ENCODE peak calls at places on chromosome 18, in five cellular contexts. H is left ventricle myocardium inferior; K is Panc1; U is CD4-positive, alpha-beta T cell; Z is dorsolateral prefrontal cortex. P is an unnamed sample.

GRCh38 chr18:2746274-2746673 is 90.7 kb downstream of the SMCHD1 start:
- DNase-seq in K (no peak), Z (no peak), U (no peak), H (no peak), P (no peak)

GRCh38 chr18:12990128-12990485 is 1.1 kb upstream of the CEP192 start:
- DNase-seq in Z (no peak), H (no peak), U (no peak), K (no peak), P (no peak)

GRCh38 chr18:38909972-38910371 is 1344.4 kb upstream of the CELF4 start:
- DNase-seq in Z (no peak), H (no peak), K (no peak), U (no peak), P (no peak)

GRCh38 chr18:812123-812672 is at the start of gene YES1:
- DNase-seq in H (peak), U (peak), Z (peak), K (no peak), P (peak)

GRCh38 chr18:36602620-36603019 is 226.2 kb downstream of the TPGS2 start:
- DNase-seq in Z (no peak), U (no peak), H (no peak), K (no peak), P (no peak)

GRCh38 chr18:3508576-3509559 is 58.9 kb downstream of the TGIF1 start:
- DNase-seq in Z (no peak), U (no peak), H (no peak), K (no peak), P (no peak)

GRCh38 chr18:295756-296155 is 27.9 kb upstream of the THOC1 start:
- DNase-seq in U (no peak), Z (no peak), K (no peak), H (no peak), P (no peak)

GRCh38 chr18:24678626-24679025 is 218.2 kb downstream of the HRH4 start:
- DNase-seq in Z (no peak), U (no peak), H (no peak), K (no peak), P (no peak)

GRCh38 chr18:58514773-58515172 is 114.1 kb downstream of the ALPK2 start:
- DNase-seq in Z (no peak), K (no peak), U (no peak), H (no peak), P (no peak)

GRCh38 chr18:72700961-72701710 is 157.0 kb upstream of the CBLN2 start:
- DNase-seq in K (no peak), Z (no peak), H (no peak), U (no peak), P (no peak)

GRCh38 chr18:48300463-48300961 is 108.7 kb downstream of the ZBTB7C start:
- DNase-seq in U (no peak), Z (no peak), K (no peak), H (peak), P (no peak)

GRCh38 chr18:995641-996040 is 91.0 kb downstream of the ADCYAP1 start:
- DNase-seq in H (no peak), U (no peak), K (no peak), Z (no peak), P (no peak)

GRCh38 chr18:36901277-36901701 is 72.4 kb downstream of the KIAA1328 start:
- DNase-seq in K (no peak), H (no peak), Z (no peak), U (no peak), P (no peak)

GRCh38 chr18:47263197-47263827 is 11.9 kb upstream of the SKOR2 start:
- DNase-seq in U (no peak), K (no peak), Z (no peak), H (no peak), P (no peak)
- TF ChIP-seq CTCF in U (no peak), K (no peak), Z (no peak), H (no peak), P (no peak)

GRCh38 chr18:57135705-57136104 is 11.2 kb upstream of the BOD1L2 start:
- DNase-seq in K (no peak), H (no peak), Z (no peak), U (no peak), P (no peak)
- TF ChIP-seq CTCF in K (no peak), H (no peak), Z (no peak), U (no peak), P (no peak)

DNA sequence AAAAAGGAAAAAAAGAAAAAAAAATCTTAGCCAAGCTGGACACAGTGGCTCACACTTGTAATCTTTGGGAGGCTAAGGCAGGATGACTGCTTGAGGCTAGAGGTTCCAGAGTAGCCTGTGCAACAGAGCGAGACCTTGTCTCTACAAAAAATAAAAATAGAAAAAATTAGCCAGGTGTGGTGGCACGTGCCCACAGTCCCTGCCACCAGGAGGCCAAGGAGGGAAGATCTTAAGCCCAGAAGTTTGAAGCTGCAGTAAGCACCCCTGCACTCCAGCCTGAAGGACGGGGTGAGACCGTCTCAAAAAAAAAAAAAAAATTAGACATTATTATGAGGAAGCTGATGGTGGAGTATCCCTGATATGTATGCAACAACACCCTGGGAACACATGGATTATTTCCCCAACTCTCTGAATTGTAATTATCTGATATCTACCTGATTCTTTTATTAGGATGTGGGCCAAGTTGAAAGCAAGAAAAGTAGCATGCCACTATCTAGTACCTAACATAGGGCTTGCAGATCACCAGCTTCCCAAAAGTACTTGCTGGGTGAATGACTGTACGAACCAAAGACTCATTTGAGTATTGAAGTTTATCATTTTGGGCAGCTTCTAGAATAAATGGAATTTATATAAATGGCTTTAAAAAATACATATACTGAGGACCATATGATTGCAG is 140.9 kb downstream of the TCF4 start:
- DNase-seq in Z (no peak), U (no peak), K (no peak), H (no peak), P (no peak)
- TF ChIP-seq CTCF in Z (no peak), U (no peak), K (no peak), H (no peak), P (peak)

GRCh38 chr18:63344918-63345317 is 22.1 kb downstream of the KDSR start:
- DNase-seq in Z (no peak), H (no peak), K (no peak), U (no peak), P (no peak)

GRCh38 chr18:63344263-63344662 is 22.7 kb downstream of the KDSR start:
- DNase-seq in Z (no peak), K (no peak), U (no peak), H (no peak), P (no peak)

GRCh38 chr18:63336366-63337099 is 17.0 kb upstream of the BCL2 start:
- DNase-seq in H (no peak), Z (no peak), K (no peak), U (no peak), P (no peak)

GRCh38 chr18:63342206-63342605 is 22.6 kb upstream of the BCL2 start:
- DNase-seq in Z (no peak), U (peak), H (no peak), K (no peak), P (no peak)

GRCh38 chr18:63339920-63340484 is 20.4 kb upstream of the BCL2 start:
- DNase-seq in H (no peak), K (no peak), Z (no peak), U (peak), P (no peak)
- TF ChIP-seq CTCF in H (peak), K (peak), Z (peak), U (peak), P (no peak)

GRCh38 chr18:55779461-55779710 is 191.4 kb upstream of the TCF4 start:
- DNase-seq in H (peak), U (no peak), Z (no peak), K (no peak), P (no peak)

GRCh38 chr18:55781481-55781957 is 193.5 kb upstream of the TCF4 start:
- DNase-seq in Z (peak), H (peak), K (peak), U (no peak), P (no peak)

GRCh38 chr18:55780591-55781071 is 192.6 kb upstream of the TCF4 start:
- DNase-seq in K (no peak), Z (no peak), U (no peak), H (no peak), P (no peak)

GRCh38 chr18:55778731-55779460 is 190.9 kb upstream of the TCF4 start:
- DNase-seq in U (no peak), H (no peak), Z (no peak), K (no peak), P (no peak)

DNA sequence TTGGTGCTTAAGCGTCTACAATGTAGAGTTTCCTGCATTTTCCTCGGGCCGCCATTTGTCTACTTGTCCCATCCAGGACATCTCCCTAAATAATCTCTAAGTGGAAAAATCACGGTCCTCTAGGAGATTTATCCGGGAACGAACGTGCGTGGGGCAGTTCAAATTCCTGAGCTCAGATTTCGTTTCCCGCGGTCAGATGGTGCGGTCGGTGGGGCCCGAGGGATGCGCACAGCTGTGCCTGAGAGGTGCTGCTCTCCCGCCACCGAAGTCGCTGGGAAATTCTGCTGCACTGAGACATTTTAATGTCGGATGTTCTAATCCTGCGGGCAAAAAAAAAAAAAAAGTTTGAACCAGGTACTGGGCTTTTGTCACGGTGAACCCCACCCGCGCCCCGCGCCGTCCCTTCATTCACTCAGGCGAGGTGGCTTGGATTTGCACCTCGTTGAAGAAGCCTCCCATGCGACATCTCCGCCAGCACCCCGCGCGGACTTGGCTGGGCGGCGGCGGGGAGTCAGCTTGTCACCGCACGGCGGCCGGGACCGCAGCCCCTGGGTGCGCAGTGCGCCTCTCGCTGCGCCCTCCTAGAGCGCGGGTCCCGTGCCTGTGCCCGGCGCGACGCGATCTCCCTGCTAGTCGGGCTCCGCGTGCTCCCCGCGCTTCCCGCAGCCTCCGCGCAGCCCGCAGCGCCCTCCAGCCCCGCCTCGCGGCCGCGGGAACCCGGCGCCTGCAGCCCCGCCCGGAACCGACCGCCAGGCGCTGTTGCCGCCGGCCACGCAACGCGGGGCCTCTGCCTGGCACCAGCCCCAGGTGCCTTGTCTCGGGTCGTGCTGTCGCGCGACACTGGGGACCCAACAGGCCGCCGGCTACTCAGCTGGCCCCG is 192.0 kb upstream of the TCF4 start:
- DNase-seq in K (no peak), H (peak), Z (peak), U (no peak), P (peak)
- TF ChIP-seq CTCF in K (no peak), H (peak), Z (no peak), U (no peak), P (no peak)

DNA sequence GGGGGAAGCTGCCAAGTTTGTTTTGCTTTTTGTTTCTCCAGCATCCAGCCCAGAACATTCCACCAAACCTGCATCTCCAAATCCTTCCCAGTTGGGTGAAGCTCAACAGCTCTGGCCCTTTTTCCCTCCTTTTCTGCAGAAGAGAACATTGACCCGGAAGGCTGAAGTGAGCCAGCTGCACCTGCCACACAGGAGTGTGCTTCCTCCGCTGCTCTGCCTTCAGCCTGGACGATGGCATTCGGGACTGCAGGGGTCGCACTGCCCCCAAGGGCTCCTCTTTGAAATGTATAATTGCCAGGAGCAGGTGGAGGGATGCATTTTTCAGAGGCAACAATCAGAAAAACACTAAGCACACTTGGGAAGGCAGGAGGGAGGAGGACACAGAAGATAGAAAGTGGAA is 41.8 kb downstream of the ST8SIA5 start:
- DNase-seq in H (no peak), U (no peak), Z (no peak), K (no peak), P (no peak)
- TF ChIP-seq CTCF in H (no peak), U (no peak), Z (no peak), K (no peak), P (no peak)

DNA sequence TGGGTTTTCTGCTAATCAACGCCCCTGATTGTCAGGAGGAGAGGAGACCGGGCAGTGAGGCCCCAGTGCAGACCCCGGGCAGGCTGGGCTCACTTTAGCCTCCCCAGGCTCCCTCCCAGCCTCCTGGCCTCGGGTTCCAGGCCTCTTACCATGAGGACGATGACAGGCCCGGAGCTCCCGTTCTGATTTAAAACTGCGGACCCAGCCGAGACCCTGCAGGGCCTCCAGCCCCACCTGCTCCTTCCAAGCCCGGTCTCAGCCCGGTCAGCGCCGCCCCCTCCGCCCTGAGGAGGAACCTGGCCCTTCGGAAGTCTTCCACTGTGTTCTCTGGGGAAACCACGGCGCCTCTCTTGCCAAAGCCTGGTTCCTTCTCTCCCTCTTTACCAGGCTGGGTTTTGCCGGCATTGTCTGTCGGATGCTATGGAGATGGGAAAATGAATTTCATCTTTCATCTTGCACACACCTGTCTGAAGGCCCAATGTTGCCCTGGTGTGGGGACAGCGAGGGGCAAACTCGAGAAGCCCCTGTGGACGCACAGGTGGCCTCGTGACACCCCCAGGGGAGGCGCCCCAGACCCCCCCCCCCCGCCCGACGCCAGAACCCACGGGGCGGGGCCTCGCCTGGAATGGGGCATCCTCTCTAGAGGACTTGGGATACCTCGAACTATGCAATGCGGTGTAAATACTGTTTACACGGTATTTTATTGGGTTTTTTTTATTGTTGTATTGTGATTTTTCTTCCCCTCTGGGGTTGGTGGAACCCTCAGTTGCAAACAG is 37.7 kb upstream of the CTDP1 start:
- DNase-seq in U (no peak), H (no peak), Z (no peak), K (no peak), P (no peak)
- TF ChIP-seq CTCF in U (no peak), H (no peak), Z (no peak), K (no peak), P (no peak)

GRCh38 chr18:76373297-76373696 is 121.7 kb downstream of the ZNF516 start:
- DNase-seq in U (no peak), H (no peak), Z (no peak), K (no peak), P (no peak)
- TF ChIP-seq CTCF in U (no peak), H (no peak), Z (no peak), K (no peak), P (no peak)

P was measured in mesothelial cell of epicardium.